ENCODE peak calls at places on chromosomes 2 and 18, in five cellular contexts. Q is head of caudate nucleus, U is GM13977, D is KG1, K is SIG-M5. V is an unnamed sample.

GRCh38 chr2:240432430-240432819 is 3.0 kb upstream of the GPC1 start:
- DNase-seq in K (no peak), Q (no peak), D (no peak), U (no peak), V (no peak)

GRCh38 chr18:34248727-34249126 is 24.0 kb upstream of the NOL4 start:
- DNase-seq in U (no peak), Q (no peak), K (no peak), D (no peak), V (no peak)

GRCh38 chr2:235812185-235812670 is 318.4 kb downstream of the AGAP1 start:
- DNase-seq in U (no peak), Q (no peak), K (no peak), D (no peak), V (no peak)

GRCh38 chr18:39841133-39842041 is 2113.6 kb upstream of the PIK3C3 start:
- DNase-seq in Q (peak; percentile 85), K (no peak), U (no peak), D (no peak), V (no peak)

GRCh38 chr18:58044370-58045264 is 591 bp downstream of the NEDD4L start:
- DNase-seq in D (no peak), U (peak; percentile 58), K (no peak), Q (peak; percentile 55), V (no peak)

GRCh38 chr18:36493349-36494281 is 196.1 kb downstream of the FHOD3 start:
- DNase-seq in U (no peak), Q (no peak), D (no peak), K (no peak), V (no peak)

GRCh38 chr18:31156831-31157763 is 5.6 kb downstream of the DSC1 start:
- DNase-seq in U (no peak), Q (no peak), D (no peak), K (no peak), V (no peak)

GRCh38 chr2:232103140-232103737 is 141.7 kb downstream of the DIS3L2 start:
- DNase-seq in D (no peak), Q (no peak), K (no peak), U (no peak), V (no peak)

GRCh38 chr2:201858781-201859180 is 52.4 kb downstream of the CDK15 start:
- DNase-seq in K (no peak), U (peak; percentile 24), D (no peak), Q (peak; percentile 41), V (no peak)

GRCh38 chr2:207448006-207448405 is 81.8 kb upstream of the CREB1 start:
- DNase-seq in K (no peak), D (no peak), U (no peak), Q (no peak), V (no peak)

V was measured in GM12864.